ENCODE peak calls at places on chromosomes 11 and 22, in six cellular contexts. I, N, K, O, B and L are unnamed samples.

GRCh38 chr11:14422052-14422813 is 63.2 kb upstream of the RRAS2 start:
- DNase-seq in N (peak; percentile 97), O (peak; percentile 100), I (peak; percentile 69), K (no peak), B (peak; percentile 33), L (no peak)

GRCh38 chr22:30922151-30922611 is 46.4 kb downstream of the MORC2 start:
- DNase-seq in O (peak; percentile 69), N (no peak), I (no peak), K (peak; percentile 83), B (no peak), L (no peak)

GRCh38 chr11:12411806-12412727 is 34.7 kb downstream of the PARVA start:
- DNase-seq in N (peak; percentile 79), B (peak; percentile 41), I (peak; percentile 77), O (peak; percentile 94), K (no peak), L (no peak)

GRCh38 chr22:33038131-33038772 is 19.9 kb downstream of the SYN3 start:
- DNase-seq in N (no peak), I (no peak), O (peak; percentile 81), B (no peak), K (no peak), L (no peak)

GRCh38 chr11:16572946-16573345 is 165.5 kb upstream of the C11orf58 start:
- DNase-seq in N (no peak), O (no peak), B (no peak), K (no peak), I (no peak), L (no peak)

GRCh38 chr11:12287374-12288211 is 89.8 kb upstream of the PARVA start:
- DNase-seq in I (peak; percentile 40), O (peak; percentile 99), N (peak; percentile 90), K (no peak), B (no peak), L (no peak)

GRCh38 chr11:126997196-126997595 is 3.4 kb downstream of the KIRREL3 start:
- DNase-seq in K (no peak), O (peak; percentile 66), N (no peak), I (no peak), B (no peak), L (no peak)

GRCh38 chr11:8251767-8252295 is 11.8 kb downstream of the LMO1 start:
- DNase-seq in I (no peak), N (no peak), K (no peak), O (no peak), B (peak; percentile 2), L (no peak)

GRCh38 chr11:130066338-130066737 is 3.4 kb upstream of the APLP2 start:
- DNase-seq in K (no peak), O (no peak), B (no peak), I (no peak), N (no peak), L (no peak)

GRCh38 chr11:62404918-62405317 is 13.9 kb upstream of the SCGB1A1 start:
- DNase-seq in N (no peak), O (no peak), K (no peak), B (no peak), I (no peak), L (no peak)

GRCh38 chr11:95791385-95792033 is 1.2 kb downstream of the CEP57 start:
- DNase-seq in I (no peak), O (no peak), K (no peak), B (no peak), N (no peak), L (no peak)

GRCh38 chr11:74493816-74494630 is 499 bp upstream of the LIPT2 start:
- DNase-seq in N (peak; percentile 80), O (peak; percentile 91), I (no peak), K (no peak), B (no peak), L (no peak)

GRCh38 chr11:68206211-68206610 is 6.9 kb downstream of the KMT5B start:
- DNase-seq in I (peak; percentile 47), B (no peak), K (no peak), N (peak; percentile 91), O (peak; percentile 75), L (no peak)

GRCh38 chr11:102783016-102783415 is 2.6 kb upstream of the MMP10 start:
- DNase-seq in K (no peak), I (no peak), B (no peak), N (peak; percentile 42), O (no peak), L (no peak)

GRCh38 chr11:85685820-85686459 is at the start of gene CCDC89:
- DNase-seq in O (peak; percentile 98), K (no peak), I (peak; percentile 18), B (peak; percentile 46), N (peak; percentile 15), L (peak; percentile 83)

GRCh38 chr11:34316347-34317037 is 41.3 kb downstream of the ABTB2 start:
- DNase-seq in N (no peak), K (no peak), B (no peak), O (peak; percentile 34), I (no peak), L (no peak)

GRCh38 chr11:61118406-61118805 is 16.1 kb downstream of the CD5 start:
- DNase-seq in N (no peak), O (no peak), I (no peak), B (no peak), K (no peak), L (no peak)

GRCh38 chr11:130827697-130828377 is 88.4 kb downstream of the SNX19 start:
- DNase-seq in I (peak; percentile 48), B (peak; percentile 38), K (no peak), N (peak; percentile 93), O (peak; percentile 95), L (no peak)

GRCh38 chr11:72989727-72990126 is 152.4 kb downstream of the FCHSD2 start:
- DNase-seq in B (no peak), K (no peak), N (no peak), I (no peak), O (peak; percentile 57), L (no peak)

GRCh38 chr11:117547188-117547831 is 219.7 kb downstream of the CEP164 start:
- DNase-seq in O (no peak), N (no peak), K (no peak), B (no peak), I (no peak), L (peak; percentile 14)

GRCh38 chr22:22928666-22929380 is 41.2 kb downstream of the IGLL5 start:
- DNase-seq in O (peak; percentile 80), K (peak; percentile 29), N (peak; percentile 40), I (peak; percentile 67), B (no peak), L (no peak)

GRCh38 chr11:92843455-92843854 is 126.0 kb upstream of the MTNR1B start:
- DNase-seq in B (no peak), O (no peak), N (no peak), K (no peak), I (no peak), L (no peak)

GRCh38 chr11:109033627-109034340 is 368.9 kb downstream of the DDX10 start:
- DNase-seq in B (no peak), K (no peak), I (no peak), N (peak; percentile 57), O (peak; percentile 98), L (no peak)

GRCh38 chr11:116861539-116861938 is 24.1 kb upstream of the APOA1 start:
- DNase-seq in O (peak; percentile 80), B (no peak), N (peak; percentile 67), I (peak; percentile 19), K (no peak), L (no peak)

GRCh38 chr22:41197808-41198585 is 7.1 kb upstream of the L3MBTL2 start:
- DNase-seq in O (peak; percentile 63), N (peak; percentile 27), K (no peak), B (no peak), I (peak; percentile 26), L (no peak)

GRCh38 chr11:117668291-117668690 is 128.7 kb downstream of the DSCAML1 start:
- DNase-seq in O (no peak), I (no peak), K (no peak), B (no peak), N (no peak), L (no peak)

GRCh38 chr11:118845369-118845768 is 38.3 kb upstream of the CXCR5 start:
- DNase-seq in I (peak; percentile 39), K (no peak), B (no peak), O (peak; percentile 63), N (peak; percentile 76), L (no peak)

GRCh38 chr11:104625246-104625645 is 273.0 kb downstream of the CASP12 start:
- DNase-seq in I (no peak), B (no peak), N (peak; percentile 52), K (no peak), O (peak; percentile 51), L (no peak)

GRCh38 chr11:104630352-104630751 is 267.9 kb downstream of the CASP12 start:
- DNase-seq in I (no peak), O (no peak), B (no peak), N (no peak), K (no peak), L (no peak)
- H3K27ac ChIP-seq in I (no peak overlapping the region), O (no peak overlapping the region), B (no peak overlapping the region), N (no peak overlapping the region), K (no peak overlapping the region), L (no peak overlapping the region)

GRCh38 chr22:11613898-11614755 is 3913.9 kb upstream of the OR11H1 start:
- DNase-seq in K (no peak), N (no peak), O (no peak), B (no peak), I (no peak), L (no peak)
- H3K27ac ChIP-seq in K (no peak overlapping the region), N (no peak overlapping the region), O (no peak overlapping the region), B (no peak overlapping the region), I (no peak overlapping the region), L (no peak overlapping the region)

DNA sequence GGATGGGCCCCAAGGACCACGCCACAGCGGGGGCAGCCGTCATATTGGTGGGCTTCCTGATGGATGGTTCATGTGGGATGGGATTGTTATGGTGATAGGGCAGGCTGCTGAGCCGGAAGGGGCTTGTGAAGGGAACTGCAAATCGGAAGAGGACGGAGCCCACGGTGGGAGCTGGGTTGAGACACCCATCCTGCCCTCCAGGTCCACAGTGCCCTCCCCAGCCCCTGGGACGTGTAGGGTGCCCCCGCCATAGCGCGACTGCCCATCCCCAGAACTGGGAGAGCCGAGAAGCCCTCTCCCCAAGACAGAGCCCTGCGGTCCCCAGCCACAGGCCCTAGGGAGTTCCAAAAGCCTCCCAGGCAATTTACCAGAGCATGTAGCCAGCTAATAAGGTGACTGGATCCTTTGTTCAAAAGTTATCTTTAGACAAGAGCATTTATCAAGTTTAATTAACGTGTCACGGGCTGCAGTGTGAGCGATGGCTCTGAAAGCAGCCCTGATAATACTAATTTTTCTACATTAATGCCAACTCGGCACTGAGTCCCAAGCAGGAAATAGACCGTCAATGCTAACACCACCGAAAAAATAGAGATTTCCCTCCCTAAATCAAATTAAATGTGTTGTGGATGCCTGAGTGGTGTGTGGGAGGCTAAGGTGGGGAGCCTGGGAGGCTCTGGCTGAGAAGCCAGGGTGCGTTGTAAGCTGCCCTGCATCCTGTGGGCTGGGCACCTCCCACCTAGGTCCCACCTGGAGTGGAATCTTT is 76.7 kb upstream of the RTL6 start:
- DNase-seq in I (no peak), O (no peak), K (no peak), N (no peak), B (no peak), L (no peak)
- H3K27ac ChIP-seq in I (no peak overlapping the region), O (peak overlapping the region; percentile 29), K (no peak overlapping the region), N (no peak overlapping the region), B (no peak overlapping the region), L (no peak overlapping the region)

DNA sequence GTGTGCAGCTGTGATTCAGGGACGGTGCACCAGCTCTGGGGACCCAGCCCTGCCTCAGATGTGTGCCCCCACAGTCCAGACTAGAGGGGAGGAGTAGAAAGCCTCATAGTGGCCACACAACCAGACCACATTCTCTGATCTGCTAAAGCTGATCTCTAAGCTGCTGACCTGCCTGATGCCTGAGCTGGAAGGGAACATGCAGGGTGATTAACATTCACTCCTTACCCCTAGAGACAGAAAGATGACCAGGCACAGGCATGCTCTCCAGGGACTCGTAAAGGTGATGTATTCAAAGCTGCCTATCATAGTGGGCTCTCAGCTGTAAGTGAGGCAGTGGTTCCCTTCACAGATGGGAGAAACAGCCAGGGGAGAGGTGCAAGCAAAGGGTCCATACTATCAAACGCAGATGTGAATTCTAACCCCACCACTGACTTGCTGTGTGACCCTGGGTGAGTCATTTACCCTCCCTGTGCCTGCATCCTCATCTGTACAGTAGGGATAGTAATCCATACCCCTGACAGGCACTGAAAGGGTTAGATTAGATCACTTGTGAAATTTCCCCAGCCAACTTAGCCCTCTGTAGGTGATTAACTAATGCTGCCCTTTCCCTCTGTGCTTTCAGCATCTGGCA is 29.0 kb upstream of the LRRC32 start:
- DNase-seq in N (no peak), I (peak; percentile 30), O (peak; percentile 35), K (no peak), B (no peak), L (no peak)
- H3K27ac ChIP-seq in N (no peak overlapping the region), I (peak overlapping the region; percentile 90), O (no peak overlapping the region), K (no peak overlapping the region), B (no peak overlapping the region), L (no peak overlapping the region)